ENCODE peak calls at places on chromosomes 6 and 20, in five cellular contexts. F is RWPE1; L is SK-N-DZ; R is psoas muscle; N is stimulated activated effector memory CD8-positive, alpha-beta T cell treated with anti-CD3 and anti-CD28 coated beads, Interleukin-12 subunit alpha, Interleukin-12 subunit beta, amount 100 ng/mL, for 72 hours. B is an unnamed sample.

GRCh38 chr20:32189691-32190607 is 17.6 kb downstream of the PLAGL2 start:
- DNase-seq in F (no peak), L (peak), R (peak), N (peak), B (peak)

GRCh38 chr6:12459945-12460800 is 170.0 kb downstream of the EDN1 start:
- DNase-seq in F (no peak), L (no peak), R (no peak), N (no peak), B (no peak)

GRCh38 chr6:17703256-17703694 is 3.5 kb downstream of the NUP153 start:
- DNase-seq in F (peak), L (peak), R (no peak), N (no peak), B (no peak)

GRCh38 chr6:132530293-132530974 is 7.6 kb upstream of the TAAR9 start:
- DNase-seq in F (peak), L (peak), R (no peak), N (peak), B (peak)

GRCh38 chr6:116059713-116060571 is 749 bp downstream of the FRK start:
- DNase-seq in F (peak), L (no peak), R (no peak), N (no peak), B (no peak)

GRCh38 chr20:25525857-25526256 is 59.5 kb downstream of the NINL start:
- DNase-seq in F (peak), L (no peak), R (no peak), N (no peak), B (no peak)

GRCh38 chr20:58700121-58700780 is 7.7 kb downstream of the NPEPL1 start:
- DNase-seq in F (no peak), L (no peak), R (no peak), N (no peak), B (no peak)

GRCh38 chr6:32965901-32966300 is 2.5 kb upstream of the BRD2 start:
- DNase-seq in F (no peak), L (no peak), R (no peak), N (no peak), B (no peak)

GRCh38 chr20:60478533-60478932 is 520.3 kb downstream of the CDH26 start:
- DNase-seq in F (no peak), L (no peak), R (no peak), N (no peak), B (no peak)

GRCh38 chr6:139161169-139161568 is 26.3 kb downstream of the HECA start:
- DNase-seq in F (no peak), L (no peak), R (no peak), N (no peak), B (no peak)

GRCh38 chr20:63191400-63191799 is 24.5 kb downstream of the YTHDF1 start:
- DNase-seq in F (peak), L (no peak), R (no peak), N (no peak), B (peak)

GRCh38 chr6:13729891-13730290 is 18.3 kb upstream of the RANBP9 start:
- DNase-seq in F (peak), L (no peak), R (no peak), N (no peak), B (no peak)

GRCh38 chr6:12136905-12137304 is 124.8 kb downstream of the HIVEP1 start:
- DNase-seq in F (no peak), L (no peak), R (no peak), N (no peak), B (no peak)

GRCh38 chr6:116036885-116037284 is 23.8 kb downstream of the FRK start:
- DNase-seq in F (no peak), L (no peak), R (no peak), N (no peak), B (no peak)

GRCh38 chr6:12024715-12025434 is 12.8 kb downstream of the HIVEP1 start:
- DNase-seq in F (peak), L (no peak), R (no peak), N (no peak), B (no peak)

GRCh38 chr20:36496707-36497669 is 44.3 kb upstream of the MYL9 start:
- DNase-seq in F (no peak), L (no peak), R (no peak), N (no peak), B (no peak)

GRCh38 chr20:13243826-13244376 is 22.8 kb downstream of the ISM1 start:
- DNase-seq in F (peak), L (no peak), R (no peak), N (no peak), B (no peak)

GRCh38 chr20:53764416-53764800 is 170.8 kb upstream of the ZNF217 start:
- DNase-seq in F (no peak), L (no peak), R (no peak), N (no peak), B (no peak)

GRCh38 chr6:2839195-2839981 is 2.3 kb downstream of the SERPINB1 start:
- DNase-seq in F (peak), L (no peak), R (no peak), N (no peak), B (no peak)

GRCh38 chr6:3284436-3284876 is 25.7 kb downstream of the PSMG4 start:
- DNase-seq in F (no peak), L (no peak), R (no peak), N (no peak), B (no peak)

GRCh38 chr6:142523485-142523884 is 221.7 kb downstream of the ADGRG6 start:
- DNase-seq in F (no peak), L (no peak), R (no peak), N (no peak), B (no peak)

B was measured in NCI-H82.